ENCODE peak calls at places on chromosomes 12 and 14, in seven cellular contexts. V is IMR-90, N is tibial artery, F is lower lobe of right lung, L is NB4, K is left ventricle myocardium inferior, B is fibroblast of lung. W is an unnamed sample.

GRCh38 chr12:49334681-49335080 is 2.3 kb downstream of the C1QL4 start:
- DNase-seq in V (no peak), N (no peak), F (no peak), L (no peak), K (no peak), B (no peak), W (no peak)

GRCh38 chr14:101068293-101068957 is 164.9 kb upstream of the RTL1 start:
- DNase-seq in V (no peak), N (peak), F (peak), L (peak), K (no peak), B (no peak), W (no peak)

GRCh38 chr12:122158700-122159285 is 15.2 kb downstream of the IL31 start:
- DNase-seq in V (no peak), N (no peak), F (no peak), L (no peak), K (no peak), B (no peak), W (no peak)

GRCh38 chr12:1845886-1846285 is 25.5 kb downstream of the LRTM2 start:
- DNase-seq in V (no peak), N (no peak), F (no peak), L (no peak), K (no peak), B (no peak), W (no peak)

GRCh38 chr12:3491938-3492867 is 1.2 kb downstream of the PRMT8 start:
- DNase-seq in V (peak), N (no peak), F (peak), L (peak), K (peak), B (peak), W (no peak)

GRCh38 chr14:71739273-71739990 is 192.8 kb upstream of the RGS6 start:
- DNase-seq in V (peak), N (no peak), F (no peak), L (peak), K (no peak), B (peak), W (no peak)

GRCh38 chr14:59188461-59189280 is at the start of gene DAAM1:
- DNase-seq in V (peak), N (peak), F (peak), L (peak), K (peak), B (peak), W (peak)

GRCh38 chr14:72883963-72884362 is 9.9 kb downstream of the DPF3 start:
- DNase-seq in V (peak), N (no peak), F (no peak), L (no peak), K (no peak), B (peak), W (peak)

GRCh38 chr12:15580431-15580830 is 208.8 kb downstream of the EPS8 start:
- DNase-seq in V (no peak), N (no peak), F (no peak), L (no peak), K (no peak), B (no peak), W (no peak)

GRCh38 chr12:3698218-3698974 is 54.5 kb downstream of the CRACR2A start:
- DNase-seq in V (peak), N (no peak), F (no peak), L (no peak), K (no peak), B (peak), W (no peak)

GRCh38 chr12:91432079-91432478 is 249.5 kb upstream of the DCN start:
- DNase-seq in V (peak), N (no peak), F (no peak), L (no peak), K (no peak), B (peak), W (no peak)

GRCh38 chr14:97874394-97874793 is 1077.2 kb downstream of the VRK1 start:
- DNase-seq in V (no peak), N (no peak), F (no peak), L (no peak), K (no peak), B (no peak), W (no peak)

GRCh38 chr14:60515244-60515695 is 6.3 kb downstream of the SIX6 start:
- DNase-seq in V (no peak), N (no peak), F (no peak), L (no peak), K (no peak), B (no peak), W (no peak)

GRCh38 chr12:96311191-96311590 is 89.0 kb downstream of the CDK17 start:
- DNase-seq in V (no peak), N (no peak), F (no peak), L (no peak), K (no peak), B (no peak), W (no peak)

GRCh38 chr14:67514203-67514607 is 18.9 kb upstream of the PLEKHH1 start:
- DNase-seq in V (no peak), N (no peak), F (no peak), L (no peak), K (no peak), B (no peak), W (no peak)

GRCh38 chr12:2053675-2054070 is 886 bp downstream of the CACNA1C start:
- DNase-seq in V (no peak), N (peak), F (no peak), L (no peak), K (peak), B (no peak), W (no peak)

GRCh38 chr14:95361373-95362179 is 41.9 kb upstream of the CLMN start:
- DNase-seq in V (no peak), N (no peak), F (peak), L (peak), K (no peak), B (no peak), W (peak)

GRCh38 chr12:69096669-69097364 is 142.6 kb upstream of the CPSF6 start:
- DNase-seq in V (no peak), N (no peak), F (no peak), L (peak), K (no peak), B (peak), W (no peak)

GRCh38 chr14:88312262-88312661 is 10.8 kb downstream of the KCNK10 start:
- DNase-seq in V (no peak), N (no peak), F (no peak), L (no peak), K (no peak), B (no peak), W (no peak)

GRCh38 chr12:14283489-14284144 is 81.9 kb upstream of the ATF7IP start:
- DNase-seq in V (no peak), N (no peak), F (no peak), L (no peak), K (no peak), B (no peak), W (peak)

GRCh38 chr12:12450043-12450451 is 93.2 kb downstream of the BORCS5 start:
- DNase-seq in V (no peak), N (no peak), F (no peak), L (no peak), K (no peak), B (no peak), W (no peak)

GRCh38 chr14:67623114-67623513 is 3.4 kb downstream of the ARG2 start:
- DNase-seq in V (no peak), N (no peak), F (no peak), L (peak), K (no peak), B (peak), W (no peak)

GRCh38 chr12:12017798-12018197 is 52.9 kb upstream of the BCL2L14 start:
- DNase-seq in V (no peak), N (no peak), F (no peak), L (no peak), K (no peak), B (no peak), W (no peak)

GRCh38 chr12:54135621-54136027 is 53.2 kb downstream of the SMUG1 start:
- DNase-seq in V (no peak), N (no peak), F (no peak), L (no peak), K (no peak), B (no peak), W (no peak)

GRCh38 chr12:77204055-77204454 is 138.7 kb upstream of the E2F7 start:
- DNase-seq in V (peak), N (no peak), F (no peak), L (peak), K (no peak), B (no peak), W (no peak)

GRCh38 chr12:124381454-124382207 is 86.7 kb downstream of the RFLNA start:
- DNase-seq in V (peak), N (peak), F (peak), L (no peak), K (peak), B (peak), W (no peak)

GRCh38 chr12:101021911-101022388 is 188.1 kb downstream of the SLC5A8 start:
- DNase-seq in V (peak), N (no peak), F (no peak), L (peak), K (no peak), B (peak), W (no peak)

GRCh38 chr14:90451443-90451842 is 54.6 kb downstream of the CALM1 start:
- DNase-seq in V (no peak), N (no peak), F (no peak), L (no peak), K (no peak), B (no peak), W (no peak)

GRCh38 chr14:87014854-87015253 is 978.1 kb downstream of the GALC start:
- DNase-seq in V (no peak), N (no peak), F (no peak), L (peak), K (no peak), B (no peak), W (no peak)

GRCh38 chr14:50069325-50069724 is 47.0 kb downstream of the VCPKMT start:
- DNase-seq in V (no peak), N (no peak), F (no peak), L (no peak), K (no peak), B (no peak), W (no peak)
- H3K4me3 ChIP-seq in V (no peak), N (no peak), F (no peak), L (no peak), K (no peak), B (no peak), W (no peak)

GRCh38 chr12:43104524-43104923 is 447.5 kb downstream of the ADAMTS20 start:
- DNase-seq in V (peak), N (no peak), F (no peak), L (peak), K (no peak), B (peak), W (no peak)
- TF ChIP-seq CTCF in V (no peak), N (no peak), F (no peak), L (no peak), K (no peak), B (no peak), W (no peak)

GRCh38 chr14:53551862-53552261 is 398.7 kb upstream of the DDHD1 start:
- DNase-seq in V (no peak), N (no peak), F (no peak), L (no peak), K (no peak), B (no peak), W (no peak)
- H3K4me3 ChIP-seq in V (no peak), N (no peak), F (no peak), L (no peak), K (no peak), B (no peak), W (no peak)

GRCh38 chr14:69780952-69781351 is 14.0 kb downstream of the SRSF5 start:
- DNase-seq in V (no peak), N (no peak), F (no peak), L (no peak), K (no peak), B (no peak), W (no peak)
- TF ChIP-seq CTCF in V (no peak), N (no peak), F (no peak), L (no peak), K (no peak), B (no peak), W (no peak)

GRCh38 chr12:19443585-19443984 is 4.3 kb downstream of the AEBP2 start:
- DNase-seq in V (no peak), N (no peak), F (no peak), L (no peak), K (no peak), B (no peak), W (no peak)
- H3K4me3 ChIP-seq in V (no peak), N (no peak), F (no peak), L (no peak), K (no peak), B (no peak), W (no peak)

W was measured in GM12864.